ENCODE peak calls at places on chromosome 19, in ten cellular contexts. N is ELR; F is stimulated activated naive CD8-positive, alpha-beta T cell treated with anti-CD3 and anti-CD28 coated beads, Interleukin-15, Interleukin-2, amounts not matched to agents 100 U/mL and 50 U/mL, for 24 hours; S is HT-29; X is GOT3; H is CD8-positive, alpha-beta T cell; E is stimulated activated CD8-positive, alpha-beta memory T cell treated with anti-CD3 and anti-CD28 coated beads, Interleukin-15, amount 100 ng/mL, for 4 hours; U is kidney epithelial cell; Q is amygdala; J is cortex of kidney. V is an unnamed sample.

GRCh38 chr19:4328243-4328990 is 10.2 kb downstream of the STAP2 start:
- DNase-seq in S (no peak), Q (peak; percentile 90), F (peak; percentile 95), X (peak; percentile 62), H (peak; percentile 91), E (peak; percentile 94), U (peak; percentile 37), N (peak; percentile 91), J (no peak), V (peak; percentile 97)

GRCh38 chr19:1154731-1155351 is 19.2 kb downstream of the SBNO2 start:
- DNase-seq in F (no peak), X (no peak), Q (no peak), H (no peak), S (peak; percentile 47), J (no peak), N (peak; percentile 79), U (no peak), E (no peak), V (no peak)

GRCh38 chr19:13839193-13839937 is 37.6 kb upstream of the NANOS3 start:
- DNase-seq in F (peak; percentile 91), N (peak; percentile 96), S (peak; percentile 68), J (no peak), X (peak; percentile 60), Q (no peak), H (peak; percentile 89), E (peak; percentile 85), U (no peak), V (no peak)

GRCh38 chr19:7524523-7524922 is 2.1 kb downstream of the MCOLN1 start:
- DNase-seq in F (no peak), U (no peak), S (no peak), H (no peak), X (no peak), J (no peak), E (no peak), Q (no peak), N (no peak), V (no peak)

GRCh38 chr19:12331211-12331941 is 2.1 kb downstream of the ZNF563 start:
- DNase-seq in H (peak; percentile 60), S (no peak), F (peak; percentile 89), U (no peak), J (no peak), N (no peak), Q (no peak), X (no peak), E (peak; percentile 46), V (no peak)

GRCh38 chr19:10315335-10316214 is at the start of gene FDX2:
- DNase-seq in U (no peak), F (peak; percentile 95), H (peak; percentile 91), S (peak; percentile 82), J (no peak), Q (peak; percentile 79), X (peak; percentile 44), E (peak; percentile 79), N (peak; percentile 87), V (no peak)

GRCh38 chr19:43983912-43984686 is at the start of gene ZNF155:
- DNase-seq in U (peak; percentile 93), Q (peak; percentile 88), F (peak; percentile 74), X (peak; percentile 25), N (peak; percentile 97), J (no peak), E (peak; percentile 49), S (peak; percentile 99), H (peak; percentile 55), V (peak; percentile 6)

GRCh38 chr19:18967358-18968146 is 26.5 kb upstream of the HOMER3 start:
- DNase-seq in S (no peak), Q (no peak), U (peak; percentile 76), N (peak; percentile 83), E (no peak), F (no peak), H (no peak), X (no peak), J (no peak), V (peak; percentile 14)

GRCh38 chr19:4624301-4624700 is 15.0 kb upstream of the TNFAIP8L1 start:
- DNase-seq in F (no peak), U (no peak), S (no peak), J (no peak), E (no peak), Q (no peak), N (no peak), X (no peak), H (no peak), V (no peak)

GRCh38 chr19:32404939-32405430 is 585 bp upstream of the DPY19L3 start:
- DNase-seq in U (no peak), Q (peak; percentile 47), J (no peak), H (no peak), X (no peak), N (peak; percentile 50), E (no peak), F (no peak), S (peak; percentile 66), V (no peak)

GRCh38 chr19:12723643-12724426 is at the start of gene TNPO2:
- DNase-seq in Q (peak; percentile 35), N (peak; percentile 84), U (peak; percentile 21), J (no peak), F (peak; percentile 80), X (no peak), E (no peak), H (peak; percentile 55), S (peak; percentile 48), V (no peak)

GRCh38 chr19:15551183-15552004 is 43.1 kb downstream of the CYP4F22 start:
- DNase-seq in H (peak; percentile 69), E (peak; percentile 44), S (peak; percentile 3), X (no peak), F (peak; percentile 78), U (no peak), J (no peak), Q (no peak), N (peak; percentile 44), V (no peak)

GRCh38 chr19:13437919-13438618 is 68.2 kb downstream of the CACNA1A start:
- DNase-seq in Q (no peak), E (no peak), U (no peak), N (no peak), H (no peak), F (no peak), X (no peak), S (no peak), J (no peak), V (no peak)

GRCh38 chr19:14366529-14366928 is 14.7 kb upstream of the ADGRE5 start:
- DNase-seq in N (peak; percentile 67), E (peak; percentile 61), Q (no peak), H (peak; percentile 94), J (no peak), S (peak; percentile 88), F (peak; percentile 87), U (peak; percentile 63), X (no peak), V (peak; percentile 46)

GRCh38 chr19:49912965-49913685 is 15.9 kb upstream of the ATF5 start:
- DNase-seq in F (no peak), Q (no peak), U (no peak), H (no peak), N (no peak), E (no peak), S (no peak), X (no peak), J (no peak), V (no peak)

GRCh38 chr19:10416380-10417257 is 3.7 kb upstream of the PDE4A start:
- DNase-seq in N (peak; percentile 91), F (peak; percentile 97), U (no peak), X (peak; percentile 76), S (peak; percentile 60), J (no peak), E (peak; percentile 82), Q (peak; percentile 49), H (peak; percentile 98), V (peak; percentile 38)

GRCh38 chr19:48696353-48697010 is 711 bp downstream of the FUT2 start:
- DNase-seq in Q (no peak), U (no peak), J (no peak), F (no peak), H (no peak), S (peak; percentile 68), X (no peak), E (no peak), N (no peak), V (no peak)

GRCh38 chr19:14560776-14561108 is 11.1 kb downstream of the NDUFB7 start:
- DNase-seq in Q (no peak), X (no peak), S (no peak), H (no peak), J (no peak), N (no peak), E (no peak), U (no peak), F (no peak), V (no peak)

GRCh38 chr19:6847828-6848200 is 39.6 kb upstream of the ADGRE1 start:
- DNase-seq in X (no peak), Q (no peak), H (no peak), E (no peak), U (no peak), S (no peak), N (no peak), J (no peak), F (no peak), V (no peak)

GRCh38 chr19:38838208-38838985 is 6.8 kb upstream of the ECH1 start:
- DNase-seq in H (peak; percentile 35), X (no peak), Q (no peak), F (peak; percentile 63), E (peak; percentile 21), J (no peak), U (peak; percentile 61), N (peak; percentile 54), S (no peak), V (no peak)

GRCh38 chr19:51311388-51312257 is at the start of gene IGLON5:
- DNase-seq in N (no peak), J (no peak), X (no peak), F (no peak), U (no peak), E (no peak), H (no peak), Q (no peak), S (no peak), V (no peak)

GRCh38 chr19:38168632-38169031 is 55.4 kb downstream of the DPF1 start:
- DNase-seq in U (no peak), Q (no peak), S (no peak), J (no peak), F (no peak), H (no peak), X (no peak), E (no peak), N (no peak), V (no peak)

GRCh38 chr19:12703056-12703455 is 6.6 kb upstream of the FBXW9 start:
- DNase-seq in X (no peak), N (peak; percentile 71), S (no peak), E (no peak), F (peak; percentile 49), H (peak; percentile 47), U (no peak), Q (no peak), J (no peak), V (no peak)